ENCODE peak calls at places on chromosome 18, in four cellular contexts. W, X, T and Z are unnamed samples.

GRCh38 chr18:24982831-24983230 is 369.1 kb downstream of the ZNF521 start:
- DNase-seq in W (no peak), T (no peak), X (no peak), Z (no peak)

GRCh38 chr18:39751161-39751560 is 2185.6 kb upstream of the CELF4 start:
- DNase-seq in W (no peak), T (no peak), X (no peak), Z (no peak)

GRCh38 chr18:65924878-65925277 is 174.1 kb downstream of the CDH7 start:
- DNase-seq in W (no peak), T (no peak), X (no peak), Z (no peak)

GRCh38 chr18:48172226-48173006 is 236.8 kb downstream of the ZBTB7C start:
- DNase-seq in X (no peak), T (no peak), W (no peak), Z (no peak)

GRCh38 chr18:75034937-75035336 is 174.0 kb downstream of the PTGR3 start:
- DNase-seq in T (no peak), W (no peak), X (no peak), Z (no peak)

GRCh38 chr18:23560186-23560585 is 26.1 kb downstream of the NPC1 start:
- DNase-seq in T (no peak), W (no peak), X (no peak), Z (peak; percentile 78)

GRCh38 chr18:54946149-54946581 is 13.1 kb downstream of the CCDC68 start:
- DNase-seq in X (no peak), T (no peak), W (peak; percentile 32), Z (no peak)

GRCh38 chr18:4994710-4995109 is 202.3 kb downstream of the AKAIN1 start:
- DNase-seq in T (no peak), X (no peak), W (no peak), Z (no peak)

GRCh38 chr18:74742573-74742972 is 144.9 kb downstream of the ZNF407 start:
- DNase-seq in X (no peak), W (no peak), T (no peak), Z (no peak)

GRCh38 chr18:5106730-5107129 is 90.3 kb downstream of the AKAIN1 start:
- DNase-seq in T (no peak), X (no peak), W (no peak), Z (no peak)

GRCh38 chr18:6022840-6023239 is 127.5 kb upstream of the TMEM200C start:
- DNase-seq in W (no peak), X (no peak), T (no peak), Z (no peak)

GRCh38 chr18:13635046-13635445 is 91.3 kb downstream of the FAM210A start:
- DNase-seq in X (no peak), W (no peak), T (no peak), Z (no peak)

GRCh38 chr18:79755496-79756142 is 42.1 kb upstream of the KCNG2 start:
- DNase-seq in W (no peak), X (no peak), T (no peak), Z (no peak)

GRCh38 chr18:59902180-59902992 is 2.6 kb downstream of the PMAIP1 start:
- DNase-seq in X (no peak), W (no peak), T (no peak), Z (no peak)

GRCh38 chr18:68991281-68991680 is 193.4 kb downstream of the CCDC102B start:
- DNase-seq in X (no peak), W (peak; percentile 15), T (no peak), Z (no peak)

GRCh38 chr18:31451625-31452024 is 4.1 kb downstream of the DSG3 start:
- DNase-seq in X (no peak), W (no peak), T (no peak), Z (no peak)

GRCh38 chr18:63823516-63824219 is 48.5 kb downstream of the SERPINB7 start:
- DNase-seq in W (peak; percentile 27), T (peak; percentile 61), X (no peak), Z (no peak)

GRCh38 chr18:60684843-60685513 is 312.4 kb upstream of the MC4R start:
- DNase-seq in W (peak; percentile 16), T (peak; percentile 4), X (no peak), Z (no peak)

GRCh38 chr18:67864677-67865340 is 348.3 kb upstream of the DSEL start:
- DNase-seq in W (no peak), T (peak; percentile 97), X (no peak), Z (no peak)

GRCh38 chr18:56509656-56510055 is 128.7 kb downstream of the TXNL1 start:
- DNase-seq in W (no peak), T (no peak), X (no peak), Z (no peak)

GRCh38 chr18:36808681-36809080 is 20.1 kb downstream of the TPGS2 start:
- DNase-seq in X (no peak), T (peak; percentile 63), W (no peak), Z (no peak)

GRCh38 chr18:72542993-72543361 is 1.2 kb downstream of the CBLN2 start:
- DNase-seq in W (peak; percentile 37), X (no peak), T (no peak), Z (peak; percentile 11)

GRCh38 chr18:73768043-73768442 is 379.6 kb downstream of the FBXO15 start:
- DNase-seq in T (no peak), X (no peak), W (no peak), Z (no peak)

GRCh38 chr18:36187826-36188721 is 777 bp downstream of the MOCOS start:
- DNase-seq in T (no peak), X (no peak), W (peak; percentile 42), Z (no peak)

GRCh38 chr18:26493021-26493420 is 55.3 kb downstream of the KCTD1 start:
- DNase-seq in T (no peak), W (no peak), X (no peak), Z (no peak)

GRCh38 chr18:69408522-69408921 is 7.8 kb downstream of the DOK6 start:
- DNase-seq in T (no peak), X (no peak), W (no peak), Z (no peak)

GRCh38 chr18:68660355-68661183 is 54.3 kb downstream of the TMX3 start:
- DNase-seq in X (no peak), W (peak; percentile 10), T (no peak), Z (no peak)

GRCh38 chr18:22703883-22704626 is 229.1 kb upstream of the RBBP8 start:
- DNase-seq in W (peak; percentile 75), X (no peak), T (no peak), Z (no peak)

GRCh38 chr18:21672868-21673267 is 31.7 kb downstream of the ABHD3 start:
- DNase-seq in T (no peak), W (no peak), X (no peak), Z (peak; percentile 81)

GRCh38 chr18:24051256-24051947 is 36.8 kb downstream of the TTC39C start:
- DNase-seq in W (peak; percentile 24), X (no peak), T (no peak), Z (no peak)

GRCh38 chr18:77749189-77749588 is 499.5 kb downstream of the GALR1 start:
- DNase-seq in W (no peak), T (no peak), X (no peak), Z (no peak)
- TF ChIP-seq CTCF in W (peak; percentile 23), T (no peak), X (peak; percentile 52), Z (peak; percentile 34)

GRCh38 chr18:9859232-9859631 is 26.5 kb upstream of the TXNDC2 start:
- DNase-seq in X (no peak), T (no peak), W (no peak), Z (no peak)
- TF ChIP-seq CTCF in X (no peak), T (no peak), W (no peak), Z (no peak)

DNA sequence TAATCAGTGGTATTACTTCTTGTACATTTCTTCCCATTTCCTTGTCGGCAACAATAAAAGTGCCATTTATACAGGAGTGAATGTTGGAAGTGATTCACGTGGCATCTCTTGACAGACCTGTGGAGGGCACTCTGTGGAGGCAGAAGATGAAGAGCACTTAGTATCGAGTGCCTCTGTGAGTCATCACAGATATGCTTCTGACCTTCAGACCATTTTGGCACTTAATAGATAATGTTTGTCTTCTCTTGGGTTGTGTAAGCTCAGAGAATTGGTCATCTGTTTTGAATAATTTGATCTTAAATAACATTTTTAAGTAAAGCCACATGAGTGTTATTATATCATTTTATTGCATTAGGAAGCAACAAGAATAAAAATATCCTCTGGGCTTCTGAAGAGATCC is 305.5 kb downstream of the PTPRM start:
- DNase-seq in T (no peak), W (no peak), X (no peak), Z (no peak)
- TF ChIP-seq CTCF in T (peak; percentile 29), W (no peak), X (no peak), Z (no peak)

GRCh38 chr18:57856707-57857280 is 53.7 kb upstream of the ATP8B1 start:
- DNase-seq in T (no peak), X (no peak), W (no peak), Z (no peak)

GRCh38 chr18:57863706-57864105 is 60.6 kb upstream of the ATP8B1 start:
- DNase-seq in T (no peak), X (no peak), W (no peak), Z (no peak)

GRCh38 chr18:57856128-57856527 is 53.0 kb upstream of the ATP8B1 start:
- DNase-seq in T (no peak), W (no peak), X (no peak), Z (no peak)

GRCh38 chr18:57854726-57855125 is 51.6 kb upstream of the ATP8B1 start:
- DNase-seq in W (no peak), T (no peak), X (no peak), Z (no peak)

DNA sequence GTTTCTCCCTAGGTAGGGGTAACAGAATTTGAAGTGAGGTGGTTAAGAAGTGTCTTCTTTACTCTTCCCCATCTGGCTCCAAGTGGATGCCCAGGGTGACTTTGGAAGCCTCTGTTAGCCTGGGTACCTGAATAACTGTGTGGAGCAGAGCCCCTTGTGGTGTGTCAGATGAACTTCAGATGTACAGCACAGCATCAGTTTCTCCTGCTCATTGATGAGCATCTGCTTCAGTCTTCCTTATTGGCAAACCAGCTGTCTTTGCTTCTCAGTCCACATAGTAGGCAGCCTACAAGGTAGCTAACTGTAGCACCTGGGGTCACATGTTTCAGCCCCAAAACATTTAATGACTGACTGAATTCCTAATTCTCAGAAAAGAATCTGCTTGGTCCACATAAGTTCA is 56.2 kb upstream of the ATP8B1 start:
- DNase-seq in X (no peak), W (peak; percentile 29), T (no peak), Z (no peak)
- TF ChIP-seq CTCF in X (no peak), W (peak; percentile 49), T (peak; percentile 9), Z (no peak)

GRCh38 chr18:34870916-34871315 is 160.8 kb downstream of the DTNA start:
- DNase-seq in T (no peak), W (no peak), X (no peak), Z (no peak)

GRCh38 chr18:34866739-34867138 is 156.6 kb downstream of the DTNA start:
- DNase-seq in T (no peak), W (no peak), X (no peak), Z (no peak)

GRCh38 chr18:34864836-34865497 is 154.9 kb downstream of the DTNA start:
- DNase-seq in X (no peak), W (no peak), T (no peak), Z (no peak)

GRCh38 chr18:34866310-34866709 is 156.2 kb downstream of the DTNA start:
- DNase-seq in T (no peak), X (no peak), W (no peak), Z (no peak)

DNA sequence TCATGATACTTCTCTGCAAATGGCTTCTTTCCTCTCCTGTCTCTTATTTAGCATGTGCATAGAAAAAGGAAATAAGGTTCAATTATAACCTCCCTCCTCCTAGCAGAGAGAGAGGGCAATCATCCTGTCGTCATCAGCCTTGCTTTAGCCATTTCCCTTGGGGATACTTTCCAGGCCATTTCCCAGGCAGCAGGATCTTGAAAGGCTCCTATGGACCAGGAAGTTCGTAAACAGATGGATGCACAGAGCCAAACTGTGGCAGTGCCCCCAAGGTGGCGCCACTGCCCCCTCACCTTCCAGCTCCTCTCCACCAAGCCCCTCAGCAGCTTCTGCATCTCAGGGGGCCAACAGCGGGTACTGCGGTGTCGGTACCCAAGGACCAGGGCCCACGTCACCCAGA is 157.4 kb downstream of the DTNA start:
- DNase-seq in T (no peak), X (no peak), W (no peak), Z (no peak)
- TF ChIP-seq CTCF in T (peak; percentile 27), X (no peak), W (no peak), Z (no peak)